ENCODE peak calls at places on chromosomes 12 and 14, in five cellular contexts. H is M059J, O is lung, Z is glutamatergic neuron, V is renal cortical epithelial cell. G is an unnamed sample.

GRCh38 chr12:121673013-121673441 is 3.6 kb upstream of the MORN3 start:
- DNase-seq in H (peak), O (peak), Z (peak), V (peak), G (no peak)

GRCh38 chr12:94704452-94704871 is 54.1 kb upstream of the TMCC3 start:
- DNase-seq in H (peak), O (no peak), Z (no peak), V (peak), G (no peak)

GRCh38 chr12:122072031-122072970 is 6.3 kb upstream of the MLXIP start:
- DNase-seq in H (peak), O (no peak), Z (no peak), V (peak), G (peak)

GRCh38 chr14:65336191-65336591 is 76.3 kb upstream of the FUT8 start:
- DNase-seq in H (peak), O (no peak), Z (no peak), V (peak), G (no peak)

GRCh38 chr12:122878780-122879612 is 16.9 kb downstream of the VPS37B start:
- DNase-seq in H (no peak), O (no peak), Z (no peak), V (no peak), G (no peak)

GRCh38 chr12:17344649-17345048 is 738.7 kb upstream of the LMO3 start:
- DNase-seq in H (no peak), O (no peak), Z (no peak), V (peak), G (no peak)

GRCh38 chr12:60921541-60921940 is 1325.7 kb downstream of the SLC16A7 start:
- DNase-seq in H (peak), O (no peak), Z (no peak), V (no peak), G (no peak)

GRCh38 chr12:50088577-50089335 is 3.6 kb downstream of the SMARCD1 start:
- DNase-seq in H (peak), O (peak), Z (no peak), V (peak), G (no peak)

GRCh38 chr14:58607571-58608317 is 30.0 kb upstream of the DACT1 start:
- DNase-seq in H (peak), O (no peak), Z (no peak), V (peak), G (peak)

GRCh38 chr14:62071029-62071428 is 308.8 kb downstream of the SNAPC1 start:
- DNase-seq in H (no peak), O (no peak), Z (no peak), V (peak), G (no peak)

GRCh38 chr14:51784466-51784865 is 75.9 kb upstream of the GNG2 start:
- DNase-seq in H (no peak), O (no peak), Z (no peak), V (no peak), G (no peak)

GRCh38 chr12:99334737-99335136 is 312.8 kb upstream of the GARIN6 start:
- DNase-seq in H (no peak), O (no peak), Z (no peak), V (no peak), G (no peak)

GRCh38 chr14:102532204-102532658 is 22.7 kb upstream of the ANKRD9 start:
- DNase-seq in H (no peak), O (no peak), Z (no peak), V (no peak), G (no peak)